ENCODE peak calls at places on chromosome 12, in nine cellular contexts. One of them, this sample, is unnamed.
A peak's percentile ranks its signal among the peaks of the same experiment; 100 is the strongest.

GRCh38 chr12:76952995-76953394 is 74.2 kb upstream of the CSRP2 start:
- DNase-seq in activated CD8-positive, alpha-beta T cell treated with anti-CD3 and anti-CD28 coated beads, Interleukin-2, amount 10 ng/mL, durations not matched to agents 7 days and 5 days: no peak
- DNase-seq in HuH-7: no peak
- DNase-seq in ovary: no peak
- DNase-seq in NCI-H774: no peak
- DNase-seq in NCI-H1092 treated with DMSO at 0.1 percent for 48 hours: no peak
- DNase-seq in stimulated activated CD8-positive, alpha-beta memory T cell treated with anti-CD3 and anti-CD28 coated beads, Interleukin-7, amount 100 ng/mL, for 24 hours: no peak
- DNase-seq in mesenchymal stem cell: no peak
- DNase-seq in left cardiac atrium: no peak
- DNase-seq in this sample: no peak

GRCh38 chr12:84134797-84135366 is 777.7 kb downstream of the SLC6A15 start:
- DNase-seq in left cardiac atrium: no peak
- DNase-seq in NCI-H1092 treated with DMSO at 0.1 percent for 48 hours: no peak
- DNase-seq in ovary: no peak
- DNase-seq in stimulated activated CD8-positive, alpha-beta memory T cell treated with anti-CD3 and anti-CD28 coated beads, Interleukin-7, amount 100 ng/mL, for 24 hours: no peak
- DNase-seq in mesenchymal stem cell: peak; percentile 11
- DNase-seq in NCI-H774: no peak
- DNase-seq in HuH-7: no peak
- DNase-seq in activated CD8-positive, alpha-beta T cell treated with anti-CD3 and anti-CD28 coated beads, Interleukin-2, amount 10 ng/mL, durations not matched to agents 7 days and 5 days: no peak
- DNase-seq in this sample: no peak

GRCh38 chr12:53659011-53659551 is 16.8 kb downstream of the ATP5MC2 start:
- DNase-seq in stimulated activated CD8-positive, alpha-beta memory T cell treated with anti-CD3 and anti-CD28 coated beads, Interleukin-7, amount 100 ng/mL, for 24 hours: no peak
- DNase-seq in NCI-H774: peak; percentile 81
- DNase-seq in activated CD8-positive, alpha-beta T cell treated with anti-CD3 and anti-CD28 coated beads, Interleukin-2, amount 10 ng/mL, durations not matched to agents 7 days and 5 days: no peak
- DNase-seq in left cardiac atrium: peak; percentile 58
- DNase-seq in HuH-7: peak; percentile 70
- DNase-seq in ovary: no peak
- DNase-seq in mesenchymal stem cell: peak; percentile 52
- DNase-seq in NCI-H1092 treated with DMSO at 0.1 percent for 48 hours: peak; percentile 87
- DNase-seq in this sample: no peak

GRCh38 chr12:13171921-13172859 is 24.3 kb upstream of the EMP1 start:
- DNase-seq in stimulated activated CD8-positive, alpha-beta memory T cell treated with anti-CD3 and anti-CD28 coated beads, Interleukin-7, amount 100 ng/mL, for 24 hours: no peak
- DNase-seq in left cardiac atrium: peak; percentile 45
- DNase-seq in ovary: no peak
- DNase-seq in activated CD8-positive, alpha-beta T cell treated with anti-CD3 and anti-CD28 coated beads, Interleukin-2, amount 10 ng/mL, durations not matched to agents 7 days and 5 days: peak; percentile 12
- DNase-seq in mesenchymal stem cell: peak; percentile 24
- DNase-seq in NCI-H1092 treated with DMSO at 0.1 percent for 48 hours: no peak
- DNase-seq in HuH-7: peak; percentile 36
- DNase-seq in NCI-H774: no peak
- DNase-seq in this sample: no peak

GRCh38 chr12:124767075-124767821 is 96.4 kb downstream of the SCARB1 start:
- DNase-seq in stimulated activated CD8-positive, alpha-beta memory T cell treated with anti-CD3 and anti-CD28 coated beads, Interleukin-7, amount 100 ng/mL, for 24 hours: peak; percentile 70
- DNase-seq in ovary: peak; percentile 83
- DNase-seq in mesenchymal stem cell: peak; percentile 72
- DNase-seq in NCI-H1092 treated with DMSO at 0.1 percent for 48 hours: peak; percentile 46
- DNase-seq in activated CD8-positive, alpha-beta T cell treated with anti-CD3 and anti-CD28 coated beads, Interleukin-2, amount 10 ng/mL, durations not matched to agents 7 days and 5 days: peak; percentile 88
- DNase-seq in left cardiac atrium: peak; percentile 86
- DNase-seq in NCI-H774: peak; percentile 52
- DNase-seq in HuH-7: peak; percentile 76
- DNase-seq in this sample: peak; percentile 86

GRCh38 chr12:17976202-17976601 is 113.8 kb downstream of the RERGL start:
- DNase-seq in left cardiac atrium: no peak
- DNase-seq in activated CD8-positive, alpha-beta T cell treated with anti-CD3 and anti-CD28 coated beads, Interleukin-2, amount 10 ng/mL, durations not matched to agents 7 days and 5 days: no peak
- DNase-seq in stimulated activated CD8-positive, alpha-beta memory T cell treated with anti-CD3 and anti-CD28 coated beads, Interleukin-7, amount 100 ng/mL, for 24 hours: no peak
- DNase-seq in ovary: no peak
- DNase-seq in NCI-H774: no peak
- DNase-seq in NCI-H1092 treated with DMSO at 0.1 percent for 48 hours: no peak
- DNase-seq in mesenchymal stem cell: no peak
- DNase-seq in HuH-7: no peak
- DNase-seq in this sample: no peak

GRCh38 chr12:64181504-64182291 is 40.4 kb downstream of the KICS2 start:
- DNase-seq in activated CD8-positive, alpha-beta T cell treated with anti-CD3 and anti-CD28 coated beads, Interleukin-2, amount 10 ng/mL, durations not matched to agents 7 days and 5 days: no peak
- DNase-seq in NCI-H774: peak; percentile 8
- DNase-seq in NCI-H1092 treated with DMSO at 0.1 percent for 48 hours: peak; percentile 15
- DNase-seq in ovary: peak; percentile 56
- DNase-seq in left cardiac atrium: peak; percentile 47
- DNase-seq in HuH-7: peak; percentile 44
- DNase-seq in mesenchymal stem cell: peak; percentile 97
- DNase-seq in stimulated activated CD8-positive, alpha-beta memory T cell treated with anti-CD3 and anti-CD28 coated beads, Interleukin-7, amount 100 ng/mL, for 24 hours: no peak
- DNase-seq in this sample: no peak

GRCh38 chr12:13208533-13209278 is 12.2 kb downstream of the EMP1 start:
- DNase-seq in left cardiac atrium: no peak
- DNase-seq in activated CD8-positive, alpha-beta T cell treated with anti-CD3 and anti-CD28 coated beads, Interleukin-2, amount 10 ng/mL, durations not matched to agents 7 days and 5 days: peak; percentile 39
- DNase-seq in stimulated activated CD8-positive, alpha-beta memory T cell treated with anti-CD3 and anti-CD28 coated beads, Interleukin-7, amount 100 ng/mL, for 24 hours: no peak
- DNase-seq in HuH-7: no peak
- DNase-seq in mesenchymal stem cell: peak; percentile 79
- DNase-seq in ovary: no peak
- DNase-seq in NCI-H1092 treated with DMSO at 0.1 percent for 48 hours: no peak
- DNase-seq in NCI-H774: no peak
- DNase-seq in this sample: no peak

GRCh38 chr12:2111816-2112215 is 59.0 kb downstream of the CACNA1C start:
- DNase-seq in left cardiac atrium: no peak
- DNase-seq in NCI-H774: no peak
- DNase-seq in stimulated activated CD8-positive, alpha-beta memory T cell treated with anti-CD3 and anti-CD28 coated beads, Interleukin-7, amount 100 ng/mL, for 24 hours: no peak
- DNase-seq in mesenchymal stem cell: no peak
- DNase-seq in NCI-H1092 treated with DMSO at 0.1 percent for 48 hours: no peak
- DNase-seq in HuH-7: no peak
- DNase-seq in ovary: no peak
- DNase-seq in activated CD8-positive, alpha-beta T cell treated with anti-CD3 and anti-CD28 coated beads, Interleukin-2, amount 10 ng/mL, durations not matched to agents 7 days and 5 days: no peak
- DNase-seq in this sample: no peak

GRCh38 chr12:4395818-4396217 is 16.3 kb upstream of the FGF23 start:
- DNase-seq in NCI-H774: no peak
- DNase-seq in ovary: no peak
- DNase-seq in mesenchymal stem cell: no peak
- DNase-seq in HuH-7: no peak
- DNase-seq in activated CD8-positive, alpha-beta T cell treated with anti-CD3 and anti-CD28 coated beads, Interleukin-2, amount 10 ng/mL, durations not matched to agents 7 days and 5 days: no peak
- DNase-seq in stimulated activated CD8-positive, alpha-beta memory T cell treated with anti-CD3 and anti-CD28 coated beads, Interleukin-7, amount 100 ng/mL, for 24 hours: no peak
- DNase-seq in left cardiac atrium: no peak
- DNase-seq in NCI-H1092 treated with DMSO at 0.1 percent for 48 hours: no peak
- DNase-seq in this sample: no peak

GRCh38 chr12:22981711-22982110 is 356.7 kb downstream of the ETNK1 start:
- DNase-seq in NCI-H774: no peak
- DNase-seq in NCI-H1092 treated with DMSO at 0.1 percent for 48 hours: no peak
- DNase-seq in ovary: no peak
- DNase-seq in left cardiac atrium: no peak
- DNase-seq in mesenchymal stem cell: peak; percentile 5
- DNase-seq in stimulated activated CD8-positive, alpha-beta memory T cell treated with anti-CD3 and anti-CD28 coated beads, Interleukin-7, amount 100 ng/mL, for 24 hours: no peak
- DNase-seq in activated CD8-positive, alpha-beta T cell treated with anti-CD3 and anti-CD28 coated beads, Interleukin-2, amount 10 ng/mL, durations not matched to agents 7 days and 5 days: no peak
- DNase-seq in HuH-7: peak; percentile 35
- DNase-seq in this sample: no peak